ENCODE peak calls at places on chromosomes 5 and 9, in seven cellular contexts. B, A, E, D, M, W and H are unnamed samples.

GRCh38 chr9:14271078-14271673 is 42.8 kb downstream of the NFIB start:
- DNase-seq in B (no peak), A (no peak), E (peak), D (no peak), M (peak), W (no peak), H (no peak)

GRCh38 chr5:148209151-148209550 is 6.3 kb downstream of the SPINK6 start:
- DNase-seq in B (no peak), A (no peak), E (peak), D (no peak), M (no peak), W (no peak), H (no peak)

GRCh38 chr5:139644646-139645494 is 3.3 kb upstream of the CXXC5 start:
- DNase-seq in B (no peak), A (no peak), E (no peak), D (no peak), M (peak), W (no peak), H (no peak)

GRCh38 chr5:96026334-96027065 is 64.8 kb upstream of the ELL2 start:
- DNase-seq in B (peak), A (no peak), E (no peak), D (no peak), M (no peak), W (no peak), H (no peak)

GRCh38 chr9:94922691-94923107 is 196.2 kb downstream of the AOPEP start:
- DNase-seq in B (no peak), A (no peak), E (peak), D (no peak), M (no peak), W (no peak), H (peak)

GRCh38 chr9:3467593-3468219 is 58.1 kb downstream of the RFX3 start:
- DNase-seq in B (peak), A (peak), E (peak), D (no peak), M (peak), W (no peak), H (peak)

GRCh38 chr5:23823521-23823920 is 316.1 kb downstream of the PRDM9 start:
- DNase-seq in B (no peak), A (no peak), E (no peak), D (no peak), M (no peak), W (no peak), H (no peak)

GRCh38 chr9:136323420-136323819 is 3.9 kb upstream of the GPSM1 start:
- DNase-seq in B (no peak), A (no peak), E (no peak), D (no peak), M (no peak), W (no peak), H (peak)

GRCh38 chr9:116544896-116545295 is 142.2 kb upstream of the TRIM32 start:
- DNase-seq in B (no peak), A (no peak), E (no peak), D (no peak), M (no peak), W (no peak), H (no peak)

GRCh38 chr5:180830253-180831138 is 27.9 kb upstream of the MGAT1 start:
- DNase-seq in B (no peak), A (peak), E (no peak), D (no peak), M (peak), W (no peak), H (peak)

GRCh38 chr9:130266236-130267098 is 907 bp downstream of the HMCN2 start:
- DNase-seq in B (no peak), A (no peak), E (no peak), D (no peak), M (no peak), W (no peak), H (no peak)

GRCh38 chr9:136342191-136343120 is 15.1 kb downstream of the GPSM1 start:
- DNase-seq in B (no peak), A (peak), E (no peak), D (peak), M (peak), W (peak), H (no peak)

GRCh38 chr9:120965344-120966004 is 38.9 kb upstream of the TRAF1 start:
- DNase-seq in B (no peak), A (no peak), E (no peak), D (no peak), M (peak), W (no peak), H (no peak)

GRCh38 chr5:120354126-120354525 is 110.0 kb upstream of the PRR16 start:
- DNase-seq in B (no peak), A (no peak), E (no peak), D (no peak), M (no peak), W (no peak), H (no peak)

GRCh38 chr9:7089794-7090193 is 332.0 kb downstream of the KDM4C start:
- DNase-seq in B (no peak), A (no peak), E (no peak), D (no peak), M (no peak), W (peak), H (no peak)

GRCh38 chr9:136401173-136401922 is 1.4 kb upstream of the SNAPC4 start:
- DNase-seq in B (no peak), A (no peak), E (no peak), D (no peak), M (no peak), W (no peak), H (no peak)

GRCh38 chr9:134670042-134670525 is 28.5 kb downstream of the COL5A1 start:
- DNase-seq in B (no peak), A (no peak), E (no peak), D (no peak), M (no peak), W (no peak), H (no peak)

GRCh38 chr5:54091416-54092130 is 218.8 kb downstream of the ARL15 start:
- DNase-seq in B (no peak), A (no peak), E (no peak), D (no peak), M (no peak), W (no peak), H (no peak)

GRCh38 chr5:1182633-1183423 is 18.6 kb upstream of the SLC6A19 start:
- DNase-seq in B (no peak), A (peak), E (peak), D (no peak), M (no peak), W (no peak), H (no peak)

GRCh38 chr9:27528886-27529315 is 713 bp downstream of the MOB3B start:
- DNase-seq in B (no peak), A (peak), E (no peak), D (no peak), M (no peak), W (no peak), H (no peak)

GRCh38 chr9:81473206-81473605 is 216.1 kb downstream of the TLE1 start:
- DNase-seq in B (no peak), A (no peak), E (no peak), D (no peak), M (no peak), W (no peak), H (no peak)

GRCh38 chr5:31197183-31197582 is 3.7 kb downstream of the CDH6 start:
- DNase-seq in B (no peak), A (no peak), E (no peak), D (no peak), M (no peak), W (no peak), H (no peak)

GRCh38 chr5:119321569-119322311 is 34.1 kb upstream of the TNFAIP8 start:
- DNase-seq in B (no peak), A (peak), E (no peak), D (no peak), M (no peak), W (no peak), H (peak)

GRCh38 chr5:32814620-32815019 is 103.5 kb downstream of the NPR3 start:
- DNase-seq in B (no peak), A (no peak), E (no peak), D (no peak), M (no peak), W (no peak), H (peak)

DNA sequence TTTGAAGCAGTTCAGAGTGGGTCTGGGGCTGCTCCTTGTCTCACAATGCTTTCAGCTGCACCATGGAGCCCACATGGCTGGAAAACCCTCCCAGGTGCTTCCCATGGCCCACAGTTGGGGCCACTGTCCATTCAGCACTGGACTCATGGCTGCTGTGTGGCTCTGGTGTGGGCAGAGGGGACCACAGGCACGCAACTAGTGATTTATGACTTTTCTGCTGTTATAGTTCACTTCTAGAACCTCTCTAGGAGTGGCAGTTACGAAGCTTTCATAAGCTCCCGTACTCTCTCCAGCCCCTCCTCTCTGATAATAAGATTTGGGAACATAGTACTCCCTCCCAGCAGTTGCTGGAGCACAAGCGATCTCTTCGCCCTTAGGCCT is 29.0 kb downstream of the GLRA1 start:
- DNase-seq in B (no peak), A (no peak), E (no peak), D (no peak), M (no peak), W (no peak), H (no peak)
- TF ChIP-seq JUND in B (no peak), A (no peak), E (no peak), D (no peak), M (no peak), W (no peak), H (no peak)

DNA sequence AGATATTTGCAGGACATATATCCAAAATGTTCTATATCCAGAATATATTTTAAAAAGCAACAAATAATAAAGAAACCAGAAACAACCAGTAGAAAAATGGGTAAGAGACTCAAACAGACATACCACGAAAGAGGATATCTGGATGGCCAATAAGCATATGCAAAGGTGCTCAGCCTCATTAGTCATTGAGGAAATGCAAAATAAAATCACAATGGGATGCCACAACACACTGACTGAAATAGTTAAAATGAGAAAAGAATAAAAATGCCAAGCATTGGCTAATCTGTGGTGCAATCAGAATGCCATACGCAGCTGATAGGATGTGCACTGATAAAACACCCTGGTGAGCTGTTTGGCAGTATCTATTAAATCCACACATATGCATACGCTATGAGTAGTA is 265.8 kb upstream of the ANKH start:
- DNase-seq in B (no peak), A (no peak), E (no peak), D (no peak), M (no peak), W (no peak), H (no peak)
- TF ChIP-seq JUND in B (no peak), A (no peak), E (no peak), D (no peak), M (no peak), W (no peak), H (no peak)

GRCh38 chr5:156396830-156397081 is 69.8 kb downstream of the SGCD start:
- DNase-seq in B (no peak), A (no peak), E (no peak), D (no peak), M (no peak), W (no peak), H (no peak)

GRCh38 chr5:156394642-156395393 is 67.9 kb downstream of the SGCD start:
- DNase-seq in B (no peak), A (no peak), E (no peak), D (no peak), M (no peak), W (no peak), H (no peak)

GRCh38 chr5:156393980-156394379 is 67.0 kb downstream of the SGCD start:
- DNase-seq in B (no peak), A (no peak), E (no peak), D (no peak), M (no peak), W (no peak), H (no peak)

GRCh38 chr5:156399323-156399722 is 72.4 kb downstream of the SGCD start:
- DNase-seq in B (no peak), A (no peak), E (no peak), D (no peak), M (no peak), W (no peak), H (no peak)

GRCh38 chr5:156396063-156396829 is 69.3 kb downstream of the SGCD start:
- DNase-seq in B (no peak), A (no peak), E (no peak), D (no peak), M (no peak), W (no peak), H (no peak)
- TF ChIP-seq JUND in B (no peak), A (no peak), E (no peak), D (no peak), M (no peak), W (no peak), H (no peak)

GRCh38 chr9:123304340-123304691 is 35.9 kb upstream of the STRBP start:
- DNase-seq in B (no peak), A (no peak), E (no peak), D (no peak), M (no peak), W (no peak), H (no peak)
- TF ChIP-seq JUND in B (no peak), A (no peak), E (no peak), D (no peak), M (no peak), W (no peak), H (no peak)

GRCh38 chr5:56683281-56683680 is 132.1 kb upstream of the MAP3K1 start:
- DNase-seq in B (no peak), A (no peak), E (no peak), D (no peak), M (no peak), W (no peak), H (no peak)
- TF ChIP-seq JUND in B (no peak), A (no peak), E (no peak), D (no peak), M (no peak), W (no peak), H (no peak)

GRCh38 chr9:91077624-91078023 is 276.0 kb downstream of the SYK start:
- DNase-seq in B (no peak), A (no peak), E (no peak), D (no peak), M (no peak), W (no peak), H (peak)
- TF ChIP-seq JUND in B (no peak), A (no peak), E (no peak), D (no peak), M (no peak), W (no peak), H (no peak)

GRCh38 chr9:77291714-77292113 is 114.4 kb downstream of the VPS13A start:
- DNase-seq in B (peak), A (peak), E (peak), D (no peak), M (peak), W (no peak), H (no peak)
- TF ChIP-seq JUND in B (no peak), A (no peak), E (no peak), D (no peak), M (no peak), W (no peak), H (no peak)

GRCh38 chr9:438961-439768 is 224.5 kb downstream of the DOCK8 start:
- DNase-seq in B (no peak), A (no peak), E (no peak), D (no peak), M (no peak), W (no peak), H (no peak)
- TF ChIP-seq JUND in B (no peak), A (no peak), E (no peak), D (no peak), M (no peak), W (no peak), H (no peak)

GRCh38 chr9:23039402-23039801 is 592.8 kb downstream of the DMRTA1 start:
- DNase-seq in B (no peak), A (no peak), E (no peak), D (no peak), M (no peak), W (no peak), H (no peak)

GRCh38 chr9:23041466-23041865 is 594.8 kb downstream of the DMRTA1 start:
- DNase-seq in B (no peak), A (no peak), E (no peak), D (no peak), M (no peak), W (no peak), H (no peak)

GRCh38 chr9:23050548-23050947 is 603.9 kb downstream of the DMRTA1 start:
- DNase-seq in B (no peak), A (no peak), E (no peak), D (no peak), M (no peak), W (no peak), H (no peak)

GRCh38 chr9:23044549-23044948 is 597.9 kb downstream of the DMRTA1 start:
- DNase-seq in B (no peak), A (no peak), E (no peak), D (no peak), M (no peak), W (no peak), H (no peak)
- TF ChIP-seq JUND in B (no peak), A (no peak), E (no peak), D (no peak), M (no peak), W (no peak), H (no peak)